ENCODE peak calls at places on chromosomes 12 and 14, in five cellular contexts. One of them, this sample, is unnamed. For H3K9me3, the result is how much of the 10 kb centered on the place peaks cover.

GRCh38 chr14:105279642-105280361 is 21.0 kb downstream of the BRF1 start:
- DNase-seq in suprapubic skin: no peak
- DNase-seq in endothelial cell of umbilical vein: no peak
- DNase-seq in spleen: no peak
- DNase-seq in stomach: no peak
- DNase-seq in this sample: no peak

GRCh38 chr12:27901959-27902358 is 70.6 kb downstream of the PTHLH start:
- DNase-seq in suprapubic skin: no peak
- DNase-seq in endothelial cell of umbilical vein: no peak
- DNase-seq in spleen: no peak
- DNase-seq in stomach: no peak
- DNase-seq in this sample: no peak

GRCh38 chr12:131829351-131829794 is 1.2 kb downstream of the MMP17 start:
- DNase-seq in suprapubic skin: peak
- DNase-seq in endothelial cell of umbilical vein: no peak
- DNase-seq in spleen: no peak
- DNase-seq in stomach: no peak
- DNase-seq in this sample: no peak

GRCh38 chr14:100547633-100548294 is 39.5 kb downstream of the BEGAIN start:
- DNase-seq in suprapubic skin: no peak
- DNase-seq in endothelial cell of umbilical vein: peak
- DNase-seq in spleen: peak
- DNase-seq in stomach: peak
- DNase-seq in this sample: no peak

GRCh38 chr12:100954118-100954517 is 159.5 kb downstream of the ANO4 start:
- DNase-seq in suprapubic skin: no peak
- DNase-seq in endothelial cell of umbilical vein: no peak
- DNase-seq in spleen: no peak
- DNase-seq in stomach: no peak
- DNase-seq in this sample: no peak

GRCh38 chr14:100239840-100240724 is 1.1 kb downstream of the YY1 start:
- DNase-seq in suprapubic skin: peak
- DNase-seq in endothelial cell of umbilical vein: peak
- DNase-seq in spleen: peak
- DNase-seq in stomach: peak
- DNase-seq in this sample: peak

GRCh38 chr12:116881325-116881866 is at the start of gene HRK:
- DNase-seq in suprapubic skin: no peak
- DNase-seq in endothelial cell of umbilical vein: no peak
- DNase-seq in spleen: peak
- DNase-seq in stomach: no peak
- DNase-seq in this sample: no peak

GRCh38 chr12:86675197-86675596 is 419.0 kb upstream of the MGAT4C start:
- DNase-seq in suprapubic skin: no peak
- DNase-seq in endothelial cell of umbilical vein: no peak
- DNase-seq in spleen: no peak
- DNase-seq in stomach: no peak
- DNase-seq in this sample: no peak

GRCh38 chr12:13713746-13714400 is 267.5 kb downstream of the GRIN2B start:
- DNase-seq in suprapubic skin: no peak
- DNase-seq in endothelial cell of umbilical vein: no peak
- DNase-seq in spleen: no peak
- DNase-seq in stomach: no peak
- DNase-seq in this sample: peak

GRCh38 chr14:63800651-63801385 is 52.0 kb upstream of the SYNE2 start:
- DNase-seq in suprapubic skin: no peak
- DNase-seq in endothelial cell of umbilical vein: no peak
- DNase-seq in spleen: no peak
- DNase-seq in stomach: no peak
- DNase-seq in this sample: no peak

GRCh38 chr14:21505009-21505553 is 6.1 kb downstream of the METTL3 start:
- DNase-seq in suprapubic skin: no peak
- DNase-seq in endothelial cell of umbilical vein: no peak
- DNase-seq in spleen: no peak
- DNase-seq in stomach: no peak
- DNase-seq in this sample: no peak

GRCh38 chr12:89863332-89863938 is 154.8 kb upstream of the ATP2B1 start:
- DNase-seq in suprapubic skin: no peak
- DNase-seq in endothelial cell of umbilical vein: no peak
- DNase-seq in spleen: no peak
- DNase-seq in stomach: no peak
- DNase-seq in this sample: no peak

GRCh38 chr14:103072595-103073366 is 11.2 kb upstream of the LBHD2 start:
- DNase-seq in suprapubic skin: no peak
- DNase-seq in endothelial cell of umbilical vein: no peak
- DNase-seq in spleen: peak
- DNase-seq in stomach: no peak
- DNase-seq in this sample: peak
- TF ChIP-seq CTCF in suprapubic skin: no peak
- TF ChIP-seq CTCF in endothelial cell of umbilical vein: no peak
- TF ChIP-seq CTCF in spleen: no peak
- TF ChIP-seq CTCF in stomach: no peak
- TF ChIP-seq CTCF in this sample: no peak

DNA sequence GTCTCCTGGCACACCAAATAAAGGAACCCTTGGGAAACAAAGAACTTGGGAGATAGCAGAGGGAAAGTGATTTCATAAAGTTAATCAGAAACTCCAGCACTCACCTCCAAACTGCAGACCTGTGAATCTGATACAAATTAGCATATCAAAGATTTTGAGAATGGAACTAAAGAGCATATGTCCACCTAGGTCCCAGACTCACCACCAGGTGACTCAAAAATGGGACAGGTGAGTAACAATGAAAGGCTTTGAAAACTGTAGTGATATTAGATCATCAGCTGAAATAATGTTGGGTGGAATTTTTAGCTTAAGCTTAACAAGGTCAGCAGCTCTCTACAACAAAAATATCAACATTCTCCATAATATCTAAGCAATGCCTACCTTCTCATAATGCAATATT is 214.8 kb downstream of the RERGL start:
- DNase-seq in suprapubic skin: no peak
- DNase-seq in endothelial cell of umbilical vein: no peak
- DNase-seq in spleen: no peak
- DNase-seq in stomach: no peak
- DNase-seq in this sample: no peak
- H3K9me3 ChIP-seq in suprapubic skin: under half
- H3K9me3 ChIP-seq in endothelial cell of umbilical vein: under half
- H3K9me3 ChIP-seq in spleen: under half
- H3K9me3 ChIP-seq in stomach: under half
- H3K9me3 ChIP-seq in this sample: under half

GRCh38 chr12:25884920-25885234 is 73.6 kb upstream of the RASSF8 start:
- DNase-seq in suprapubic skin: no peak
- DNase-seq in endothelial cell of umbilical vein: no peak
- DNase-seq in spleen: no peak
- DNase-seq in stomach: no peak
- DNase-seq in this sample: no peak
- TF ChIP-seq POLR2AphosphoS5 in suprapubic skin: no peak
- TF ChIP-seq POLR2AphosphoS5 in endothelial cell of umbilical vein: no peak
- TF ChIP-seq POLR2AphosphoS5 in spleen: no peak
- TF ChIP-seq POLR2AphosphoS5 in stomach: no peak
- TF ChIP-seq POLR2AphosphoS5 in this sample: no peak

DNA sequence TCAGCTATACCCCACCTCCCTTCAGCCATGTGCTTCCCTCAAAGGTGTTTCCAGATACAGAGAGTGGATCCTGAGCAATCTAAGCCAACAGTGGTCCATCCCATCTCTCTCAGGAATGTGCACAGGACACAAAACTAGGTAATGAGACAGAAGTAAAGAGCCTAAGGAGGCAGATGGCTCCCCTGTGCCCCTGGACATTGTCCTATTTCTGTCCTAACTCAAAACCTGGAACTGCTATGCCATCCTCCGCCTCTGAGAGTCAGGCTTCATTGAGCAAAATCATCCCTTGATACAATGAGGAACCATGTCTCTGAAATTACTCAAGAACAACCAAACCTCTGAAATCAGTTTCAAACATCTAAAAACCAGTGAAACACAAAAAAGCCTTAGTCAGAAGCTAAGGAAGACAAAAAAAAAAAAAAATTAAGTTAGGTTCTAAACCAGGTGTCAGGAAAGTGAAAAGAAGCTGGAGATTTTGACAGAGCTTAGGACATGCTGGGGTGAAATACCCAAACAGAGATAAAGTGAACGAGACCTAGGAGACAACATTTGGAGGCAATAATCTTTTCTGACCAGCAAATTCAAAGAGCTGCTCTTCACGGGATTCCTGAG is 200.3 kb upstream of the PLEKHG7 start:
- DNase-seq in suprapubic skin: no peak
- DNase-seq in endothelial cell of umbilical vein: no peak
- DNase-seq in spleen: no peak
- DNase-seq in stomach: no peak
- DNase-seq in this sample: no peak
- TF ChIP-seq CTCF in suprapubic skin: peak
- TF ChIP-seq CTCF in endothelial cell of umbilical vein: no peak
- TF ChIP-seq CTCF in spleen: peak
- TF ChIP-seq CTCF in stomach: peak
- TF ChIP-seq CTCF in this sample: peak

GRCh38 chr12:26034371-26035142 is 76.1 kb downstream of the RASSF8 start:
- DNase-seq in suprapubic skin: no peak
- DNase-seq in endothelial cell of umbilical vein: no peak
- DNase-seq in spleen: no peak
- DNase-seq in stomach: no peak
- DNase-seq in this sample: no peak
- H3K9me3 ChIP-seq in suprapubic skin: under half
- H3K9me3 ChIP-seq in endothelial cell of umbilical vein: under half
- H3K9me3 ChIP-seq in spleen: under half
- H3K9me3 ChIP-seq in stomach: under half
- H3K9me3 ChIP-seq in this sample: under half

GRCh38 chr14:54487771-54488170 is 1.0 kb downstream of the GMFB start:
- DNase-seq in suprapubic skin: no peak
- DNase-seq in endothelial cell of umbilical vein: peak
- DNase-seq in spleen: no peak
- DNase-seq in stomach: no peak
- DNase-seq in this sample: no peak
- TF ChIP-seq POLR2AphosphoS5 in suprapubic skin: no peak
- TF ChIP-seq POLR2AphosphoS5 in endothelial cell of umbilical vein: peak
- TF ChIP-seq POLR2AphosphoS5 in spleen: no peak
- TF ChIP-seq POLR2AphosphoS5 in stomach: no peak
- TF ChIP-seq POLR2AphosphoS5 in this sample: peak

GRCh38 chr12:48340891-48341290 is 9.8 kb downstream of the ZNF641 start:
- DNase-seq in suprapubic skin: no peak
- DNase-seq in endothelial cell of umbilical vein: no peak
- DNase-seq in spleen: no peak
- DNase-seq in stomach: no peak
- DNase-seq in this sample: no peak

GRCh38 chr12:48336066-48336465 is 14.7 kb downstream of the ZNF641 start:
- DNase-seq in suprapubic skin: no peak
- DNase-seq in endothelial cell of umbilical vein: no peak
- DNase-seq in spleen: no peak
- DNase-seq in stomach: no peak
- DNase-seq in this sample: no peak

GRCh38 chr12:48334807-48335206 is 15.9 kb downstream of the ZNF641 start:
- DNase-seq in suprapubic skin: no peak
- DNase-seq in endothelial cell of umbilical vein: no peak
- DNase-seq in spleen: no peak
- DNase-seq in stomach: no peak
- DNase-seq in this sample: no peak

GRCh38 chr12:48331389-48331788 is 19.3 kb downstream of the ZNF641 start:
- DNase-seq in suprapubic skin: no peak
- DNase-seq in endothelial cell of umbilical vein: no peak
- DNase-seq in spleen: no peak
- DNase-seq in stomach: no peak
- DNase-seq in this sample: no peak

GRCh38 chr12:48336564-48336963 is 14.2 kb downstream of the ZNF641 start:
- DNase-seq in suprapubic skin: no peak
- DNase-seq in endothelial cell of umbilical vein: no peak
- DNase-seq in spleen: no peak
- DNase-seq in stomach: no peak
- DNase-seq in this sample: no peak
- TF ChIP-seq CTCF in suprapubic skin: no peak
- TF ChIP-seq CTCF in endothelial cell of umbilical vein: peak
- TF ChIP-seq CTCF in spleen: no peak
- TF ChIP-seq CTCF in stomach: no peak
- TF ChIP-seq CTCF in this sample: no peak

This sample was measured in esophagus muscularis mucosa.